ENCODE peak calls at places on chromosome 22, in eight cellular contexts. L is MM.1S, O is IMR-90, G is NT2/D1, N is mesendoderm, P is GM23248, F is fibroblast of lung, B is keratinocyte. W is an unnamed sample.

GRCh38 chr22:44192098-44192810 is 11.5 kb downstream of the PARVG start:
- DNase-seq in L (peak), O (no peak), G (peak), N (peak), P (peak), F (peak), B (no peak), W (no peak)

GRCh38 chr22:50610041-50610451 is 9.5 kb downstream of the MAPK8IP2 start:
- DNase-seq in L (no peak), O (no peak), G (no peak), N (no peak), P (no peak), F (no peak), B (no peak), W (no peak)

GRCh38 chr22:21665047-21665851 is 563 bp upstream of the PPIL2 start:
- DNase-seq in L (no peak), O (no peak), G (no peak), N (no peak), P (no peak), F (no peak), B (no peak), W (no peak)

GRCh38 chr22:40157546-40157945 is 20.2 kb upstream of the TNRC6B start:
- DNase-seq in L (no peak), O (no peak), G (no peak), N (no peak), P (no peak), F (no peak), B (no peak), W (no peak)

GRCh38 chr22:26485991-26486390 is 2.3 kb downstream of the SRRD start:
- DNase-seq in L (no peak), O (no peak), G (no peak), N (no peak), P (no peak), F (no peak), B (no peak), W (no peak)

GRCh38 chr22:17077255-17077654 is 7.5 kb upstream of the IL17RA start:
- DNase-seq in L (no peak), O (peak), G (no peak), N (no peak), P (peak), F (peak), B (no peak), W (no peak)

GRCh38 chr22:38957046-38957770 is at the start of gene APOBEC3A:
- DNase-seq in L (no peak), O (no peak), G (no peak), N (no peak), P (no peak), F (no peak), B (no peak), W (no peak)

GRCh38 chr22:29146101-29146560 is 59.6 kb upstream of the EMID1 start:
- DNase-seq in L (no peak), O (no peak), G (no peak), N (no peak), P (no peak), F (no peak), B (no peak), W (no peak)

GRCh38 chr22:39300198-39300830 is 19.1 kb downstream of the RPL3 start:
- DNase-seq in L (no peak), O (no peak), G (no peak), N (peak), P (peak), F (peak), B (no peak), W (no peak)

GRCh38 chr22:22171357-22172218 is 73.0 kb upstream of the VPREB1 start:
- DNase-seq in L (peak), O (no peak), G (no peak), N (peak), P (peak), F (no peak), B (no peak), W (no peak)

GRCh38 chr22:27627444-27627833 is 174.1 kb downstream of the MN1 start:
- DNase-seq in L (no peak), O (no peak), G (no peak), N (peak), P (peak), F (no peak), B (no peak), W (no peak)

GRCh38 chr22:50567721-50568252 is 5.1 kb upstream of the SYCE3 start:
- DNase-seq in L (no peak), O (no peak), G (no peak), N (no peak), P (no peak), F (no peak), B (no peak), W (no peak)

GRCh38 chr22:44933829-44934735 is 75.7 kb downstream of the PHF21B start:
- DNase-seq in L (no peak), O (no peak), G (no peak), N (no peak), P (no peak), F (no peak), B (no peak), W (no peak)

GRCh38 chr22:38311331-38311635 is 6.0 kb downstream of the CSNK1E start:
- DNase-seq in L (peak), O (no peak), G (no peak), N (no peak), P (peak), F (no peak), B (no peak), W (peak)

GRCh38 chr22:50157976-50158375 is 12.6 kb upstream of the PANX2 start:
- DNase-seq in L (no peak), O (no peak), G (no peak), N (no peak), P (no peak), F (no peak), B (peak), W (no peak)

GRCh38 chr22:50089231-50090140 is at the start of gene MOV10L1:
- DNase-seq in L (no peak), O (no peak), G (no peak), N (no peak), P (peak), F (peak), B (no peak), W (no peak)

GRCh38 chr22:38946771-38947170 is 10.6 kb upstream of the APOBEC3A start:
- DNase-seq in L (no peak), O (no peak), G (no peak), N (no peak), P (no peak), F (no peak), B (no peak), W (no peak)

GRCh38 chr22:33221566-33221965 is 163.4 kb upstream of the SYN3 start:
- DNase-seq in L (no peak), O (no peak), G (no peak), N (no peak), P (peak), F (no peak), B (no peak), W (no peak)

GRCh38 chr22:23820748-23821211 is 18.0 kb downstream of the DERL3 start:
- DNase-seq in L (no peak), O (no peak), G (no peak), N (no peak), P (no peak), F (no peak), B (no peak), W (no peak)

GRCh38 chr22:39130152-39130704 is 22.3 kb downstream of the CBX7 start:
- DNase-seq in L (no peak), O (no peak), G (no peak), N (no peak), P (no peak), F (no peak), B (no peak), W (no peak)

GRCh38 chr22:46563381-46564083 is 26.1 kb upstream of the CELSR1 start:
- DNase-seq in L (peak), O (peak), G (no peak), N (peak), P (peak), F (peak), B (no peak), W (no peak)
- H3K9ac ChIP-seq in L (peak), O (no peak), G (peak), N (peak), P (no peak), F (no peak), B (no peak), W (no peak)

DNA sequence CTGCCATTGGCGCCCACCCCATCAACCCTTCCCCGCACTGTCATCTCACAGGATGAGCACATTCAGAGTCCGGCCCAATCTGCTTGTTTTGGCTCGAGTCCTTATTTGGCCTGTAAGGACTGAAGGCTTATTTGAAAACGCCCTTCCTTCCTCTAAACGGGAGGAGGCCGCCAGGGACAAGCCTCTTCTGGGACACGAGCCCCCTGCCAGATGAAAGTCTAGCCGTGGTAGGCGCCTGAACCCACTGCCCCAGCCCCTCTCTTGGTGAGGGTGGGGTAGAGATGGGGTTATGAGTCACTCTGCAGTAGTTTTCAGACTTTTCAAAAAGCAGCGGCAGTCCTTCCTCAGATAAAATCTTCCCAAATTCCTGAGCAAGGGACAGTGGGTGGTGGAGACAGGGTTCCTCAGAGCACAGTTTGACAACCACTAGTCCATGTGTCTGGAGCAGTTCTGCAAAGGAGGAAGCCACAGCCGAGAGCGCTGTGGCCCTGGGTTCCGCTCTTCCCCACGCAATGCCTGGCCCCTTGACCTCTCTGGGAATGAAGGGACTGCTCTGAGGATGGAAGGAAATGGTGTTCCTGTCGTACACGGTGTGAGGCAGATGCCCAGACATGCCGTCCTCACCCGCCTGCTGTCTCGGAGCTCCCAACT is 57.0 kb downstream of the MYH9 start:
- DNase-seq in L (no peak), O (peak), G (no peak), N (peak), P (peak), F (peak), B (no peak), W (no peak)
- H3K9ac ChIP-seq in L (peak), O (peak), G (no peak), N (peak), P (peak), F (peak), B (peak), W (no peak)

DNA sequence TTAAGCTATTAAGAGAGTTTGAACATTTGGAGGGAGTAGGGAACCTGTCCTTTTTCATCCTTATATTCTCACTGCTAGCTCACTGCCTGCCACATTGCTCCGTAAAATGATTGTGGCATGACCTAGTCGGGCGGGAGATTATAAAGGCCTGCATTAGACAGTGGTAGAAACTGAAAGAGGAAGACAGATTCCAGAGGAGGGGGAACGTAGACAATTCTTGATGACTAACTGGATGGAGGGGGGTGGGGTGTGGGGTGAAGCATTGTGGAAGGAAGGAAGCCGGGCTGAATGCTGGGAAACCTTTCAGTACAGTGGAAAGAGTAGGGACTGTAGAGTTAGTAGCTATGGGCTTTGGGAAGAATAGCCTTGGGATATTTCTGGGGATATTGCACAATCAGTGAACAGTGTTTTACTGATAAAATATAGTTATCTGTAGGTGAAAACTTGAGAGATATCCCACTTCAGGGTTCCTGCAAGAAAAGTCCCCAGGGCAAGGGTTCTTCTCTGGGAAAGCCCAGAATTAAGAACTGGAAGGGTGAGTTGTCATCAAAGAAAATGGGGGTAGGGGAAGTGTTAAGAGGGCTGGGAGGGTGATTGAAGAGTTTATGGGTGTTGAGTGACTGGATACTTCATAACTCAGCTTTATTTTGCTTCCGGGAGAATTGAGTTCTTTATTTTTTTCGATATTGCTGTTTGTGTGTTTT is 2.1 kb downstream of the MED15 start:
- DNase-seq in L (peak), O (peak), G (no peak), N (peak), P (peak), F (peak), B (no peak), W (no peak)
- H3K9ac ChIP-seq in L (peak), O (peak), G (peak), N (peak), P (peak), F (peak), B (peak), W (peak)

DNA sequence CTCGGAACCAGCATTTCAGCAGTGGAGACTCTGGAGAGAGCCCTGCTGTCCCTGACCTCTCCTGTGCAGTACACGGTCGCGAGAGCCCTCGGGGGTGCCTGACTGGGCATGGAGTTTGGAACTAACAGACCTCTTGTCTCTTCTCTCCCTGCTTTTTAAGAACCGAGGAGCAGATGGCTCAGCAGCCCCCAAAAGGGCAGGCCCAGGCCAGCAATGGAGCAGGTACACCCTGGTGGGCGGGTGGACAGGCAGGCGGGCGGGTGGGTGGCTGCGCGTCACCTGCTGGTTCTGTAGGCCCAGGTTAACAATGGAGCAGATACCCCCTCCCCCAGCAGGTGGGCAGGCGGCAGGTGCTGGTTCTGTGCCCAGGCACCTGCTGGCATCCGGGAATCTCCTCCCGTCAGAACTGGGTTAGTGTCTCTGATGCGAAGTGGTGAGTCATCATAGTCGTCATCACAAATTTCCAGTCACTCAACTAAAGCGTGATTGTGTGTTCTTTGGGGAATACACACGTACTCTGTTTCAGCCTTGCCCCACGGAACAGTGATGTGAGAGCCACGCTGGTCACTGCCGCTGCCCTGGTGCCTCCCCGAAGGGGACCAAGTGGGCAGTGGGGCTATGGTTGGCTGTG is 41.1 kb downstream of the GRAMD4 start:
- DNase-seq in L (no peak), O (peak), G (no peak), N (no peak), P (peak), F (peak), B (peak), W (no peak)
- H3K9ac ChIP-seq in L (no peak), O (no peak), G (no peak), N (no peak), P (no peak), F (no peak), B (peak), W (no peak)

W was measured in SK-N-MC.